ENCODE peak calls at places on chromosome 17, in five cellular contexts. X, W, Y, S and K are unnamed samples.
A peak's percentile ranks its signal among the peaks of the same experiment; 100 is the strongest.

GRCh38 chr17:57723427-57724037 is 21.6 kb downstream of the CCDC182 start:
- DNase-seq in Y (no peak), W (no peak), S (no peak), X (no peak), K (no peak)

GRCh38 chr17:46823657-46824056 is 5.2 kb upstream of the WNT3 start:
- DNase-seq in Y (no peak), W (no peak), S (no peak), X (no peak), K (no peak)

GRCh38 chr17:74569392-74570003 is 2.2 kb upstream of the CD300H start:
- DNase-seq in Y (no peak), X (peak; percentile 81), S (peak; percentile 64), W (no peak), K (peak; percentile 60)

GRCh38 chr17:67151717-67152116 is 93.3 kb downstream of the HELZ start:
- DNase-seq in Y (no peak), X (no peak), W (no peak), S (peak; percentile 7), K (no peak)

GRCh38 chr17:57880086-57880456 is 30.2 kb upstream of the MRPS23 start:
- DNase-seq in Y (no peak), W (no peak), X (no peak), S (peak; percentile 76), K (no peak)

GRCh38 chr17:38464251-38464722 is 36.0 kb downstream of the ARHGAP23 start:
- DNase-seq in S (no peak), W (no peak), X (no peak), Y (no peak), K (no peak)

GRCh38 chr17:45429338-45430005 is 3.2 kb downstream of the ARHGAP27 start:
- DNase-seq in S (peak; percentile 40), Y (peak; percentile 77), X (peak; percentile 28), W (no peak), K (peak; percentile 79)

GRCh38 chr17:3751836-3752235 is 28.1 kb downstream of the HASPIN start:
- DNase-seq in S (no peak), X (no peak), Y (no peak), W (no peak), K (no peak)

GRCh38 chr17:58507123-58507634 is 7.3 kb downstream of the MTMR4 start:
- DNase-seq in S (peak; percentile 98), X (no peak), Y (no peak), W (no peak), K (no peak)

GRCh38 chr17:36652716-36653115 is 51.3 kb downstream of the MRM1 start:
- DNase-seq in S (peak; percentile 11), Y (no peak), W (no peak), X (no peak), K (no peak)

GRCh38 chr17:44198721-44199552 is 747 bp downstream of the ATXN7L3 start:
- DNase-seq in S (peak; percentile 46), W (peak; percentile 65), X (peak; percentile 61), Y (peak; percentile 74), K (peak; percentile 80)

GRCh38 chr17:19262650-19263620 is 25.8 kb downstream of the EPN2 start:
- DNase-seq in X (peak; percentile 89), S (peak; percentile 52), W (no peak), Y (no peak), K (no peak)

GRCh38 chr17:69858460-69858859 is 216.6 kb upstream of the KCNJ16 start:
- DNase-seq in Y (no peak), X (no peak), W (no peak), S (no peak), K (no peak)

GRCh38 chr17:10198509-10199249 is at the start of gene GAS7:
- DNase-seq in X (peak; percentile 60), W (peak; percentile 66), Y (peak; percentile 89), S (peak; percentile 63), K (peak; percentile 86)

GRCh38 chr17:73841431-73842060 is 197.3 kb upstream of the SDK2 start:
- DNase-seq in Y (peak; percentile 59), X (no peak), W (peak; percentile 29), S (no peak), K (peak; percentile 76)

GRCh38 chr17:75612906-75613626 is 20.2 kb upstream of the SMIM5 start:
- DNase-seq in W (no peak), S (no peak), Y (no peak), X (no peak), K (no peak)

GRCh38 chr17:49318438-49318965 is 43.5 kb downstream of the ZNF652 start:
- DNase-seq in W (no peak), S (no peak), X (no peak), Y (no peak), K (no peak)

GRCh38 chr17:48192321-48192731 is 84.8 kb downstream of the SNX11 start:
- DNase-seq in Y (no peak), W (no peak), X (no peak), S (no peak), K (peak; percentile 50)

GRCh38 chr17:77908501-77908900 is 50.0 kb upstream of the TNRC6C start:
- DNase-seq in Y (no peak), W (no peak), X (no peak), S (no peak), K (no peak)

GRCh38 chr17:49913226-49914095 is 55.5 kb upstream of the DLX4 start:
- DNase-seq in S (peak; percentile 91), Y (no peak), W (no peak), X (peak; percentile 4), K (no peak)

GRCh38 chr17:13099906-13100305 is 82.1 kb upstream of the ELAC2 start:
- DNase-seq in X (no peak), Y (no peak), S (no peak), W (no peak), K (no peak)

GRCh38 chr17:51059781-51060180 is 60.9 kb downstream of the SPAG9 start:
- DNase-seq in X (peak; percentile 23), W (no peak), S (peak; percentile 87), Y (no peak), K (no peak)

GRCh38 chr17:9233271-9233599 is 211.9 kb downstream of the NTN1 start:
- DNase-seq in S (no peak), W (no peak), Y (no peak), X (no peak), K (no peak)

GRCh38 chr17:14559720-14560119 is 258.8 kb downstream of the HS3ST3B1 start:
- DNase-seq in Y (no peak), W (no peak), X (no peak), S (no peak), K (no peak)

GRCh38 chr17:15180121-15180561 is 85.0 kb downstream of the PMP22 start:
- DNase-seq in Y (peak; percentile 52), X (no peak), S (no peak), W (no peak), K (peak; percentile 88)

GRCh38 chr17:50557265-50558029 is 3.1 kb upstream of the CACNA1G start:
- DNase-seq in Y (no peak), W (no peak), X (no peak), S (no peak), K (no peak)

GRCh38 chr17:49055181-49055927 is 58.2 kb downstream of the IGF2BP1 start:
- DNase-seq in S (no peak), Y (no peak), X (no peak), W (no peak), K (peak; percentile 55)

GRCh38 chr17:5019475-5019956 is 15.7 kb downstream of the SLC52A1 start:
- DNase-seq in S (no peak), Y (no peak), X (no peak), W (no peak), K (no peak)
- H2BK12ac ChIP-seq in S (no peak overlapping the region), Y (no peak overlapping the region), X (no peak overlapping the region), W (no peak overlapping the region), K (no peak overlapping the region)

GRCh38 chr17:30477083-30477757 is at the start of gene GOSR1:
- DNase-seq in W (peak; percentile 91), X (peak; percentile 96), Y (peak; percentile 92), S (peak; percentile 99), K (peak; percentile 97)

GRCh38 chr17:30472238-30472890 is 4.8 kb upstream of the GOSR1 start:
- DNase-seq in X (no peak), S (no peak), Y (no peak), W (no peak), K (no peak)

GRCh38 chr17:30476726-30477082 is 504 bp upstream of the GOSR1 start:
- DNase-seq in X (no peak), S (peak; percentile 11), W (peak; percentile 8), Y (peak; percentile 51), K (no peak)

GRCh38 chr17:30477758-30478115 is 529 bp downstream of the GOSR1 start:
- DNase-seq in X (peak; percentile 78), S (peak; percentile 52), Y (no peak), W (no peak), K (no peak)

DNA sequence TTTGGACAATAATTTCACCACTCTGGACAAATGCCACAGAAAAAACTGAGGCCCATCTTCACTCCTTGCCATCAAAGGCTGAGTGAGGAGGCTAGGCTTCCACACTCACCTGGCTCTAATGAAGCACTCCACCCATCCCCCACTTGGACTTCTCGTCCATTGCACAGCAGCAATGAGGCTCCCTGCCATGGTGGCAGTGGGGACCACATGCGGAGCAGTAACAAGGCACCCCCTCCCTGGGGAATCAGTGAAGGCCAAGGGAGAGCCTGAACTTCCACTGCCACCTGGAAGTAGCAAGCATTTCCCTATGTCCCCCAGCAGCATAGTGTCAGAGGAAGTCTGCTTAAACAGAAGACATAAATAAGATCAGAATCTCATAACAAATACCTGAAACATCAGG is 2.0 kb upstream of the GOSR1 start:
- DNase-seq in S (no peak), Y (no peak), X (no peak), W (no peak), K (no peak)
- H4K8ac ChIP-seq in S (peak overlapping the region; percentile 29), Y (no peak overlapping the region), X (no peak overlapping the region), W (no peak overlapping the region), K (no peak overlapping the region)

DNA sequence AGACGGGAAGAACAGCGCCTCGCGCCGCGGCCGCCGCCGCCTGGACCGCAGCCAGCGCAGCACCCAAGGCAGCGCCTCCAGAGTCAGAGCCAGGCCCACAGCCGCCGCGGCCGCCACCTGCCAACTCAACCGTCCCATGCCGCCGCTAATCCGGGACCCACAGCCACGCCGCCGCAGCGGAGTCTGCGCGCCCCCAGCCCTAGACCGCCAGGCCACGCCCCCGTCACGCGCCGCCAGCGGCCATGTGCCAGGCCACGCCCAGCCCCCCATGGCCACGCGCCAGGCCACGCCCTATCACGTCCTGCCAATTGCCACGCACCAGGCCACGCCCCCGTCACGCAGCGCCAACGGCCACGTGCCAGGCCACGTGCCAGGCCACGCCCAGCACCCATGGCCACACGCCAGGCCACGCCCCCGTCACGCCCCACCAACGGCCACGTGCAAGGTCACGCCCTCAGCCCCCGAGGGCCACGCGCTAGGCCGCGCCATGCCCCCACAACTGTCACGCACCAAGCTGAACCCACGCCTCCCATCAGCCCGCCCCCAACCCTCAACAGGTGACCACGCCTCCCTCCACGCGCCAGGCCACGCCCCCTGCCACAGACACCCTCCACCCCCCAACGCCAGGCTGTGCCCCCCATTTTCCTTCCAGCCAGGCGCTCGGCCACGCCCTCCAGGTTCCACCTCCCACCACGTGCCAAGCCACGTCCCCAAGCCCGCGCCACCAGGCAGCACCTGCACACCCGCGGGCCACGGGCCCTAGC is at the start of gene PLD6:
- DNase-seq in X (no peak), Y (no peak), S (peak; percentile 65), W (no peak), K (peak; percentile 47)
- H2BK12ac ChIP-seq in X (no peak within 1 kb of the TSS), Y (no peak within 1 kb of the TSS), S (no peak within 1 kb of the TSS), W (peak within 1 kb of the TSS; percentile 75), K (no peak within 1 kb of the TSS)

DNA sequence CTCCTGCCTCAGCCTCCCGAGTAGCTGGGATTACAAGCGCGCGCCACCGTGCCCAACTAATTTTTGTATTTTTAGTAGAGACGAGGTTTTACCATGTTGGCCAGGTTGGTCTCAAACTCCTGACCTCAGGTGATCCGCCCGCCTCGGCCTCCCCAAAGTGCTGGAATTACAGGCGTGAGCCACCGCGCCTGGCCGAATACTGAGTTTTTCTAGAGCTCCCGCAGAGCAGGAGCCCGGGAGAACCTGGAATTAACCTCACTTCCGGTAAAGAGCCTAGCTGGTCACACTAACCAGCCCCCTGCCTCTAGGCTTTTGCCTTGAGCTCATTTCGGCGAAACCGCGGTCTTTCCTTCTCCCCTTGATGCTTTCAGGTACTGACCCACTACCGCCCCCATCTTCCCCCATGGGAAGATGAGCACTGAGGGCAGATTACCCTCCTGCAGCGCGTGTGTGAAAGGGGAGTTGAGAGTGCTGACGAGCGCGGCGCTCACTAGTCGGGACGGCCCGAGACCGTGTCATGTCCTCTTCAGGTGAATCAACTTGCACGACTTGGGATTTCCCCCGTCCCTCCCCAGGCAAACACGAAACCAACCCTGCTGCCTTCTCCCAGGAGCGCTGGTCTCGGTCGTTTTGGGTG is 743 bp upstream of the NEK8 start:
- DNase-seq in Y (peak; percentile 81), W (peak; percentile 75), S (peak; percentile 89), X (peak; percentile 88), K (peak; percentile 95)
- H4K8ac ChIP-seq in Y (peak overlapping the region; percentile 97), W (no peak overlapping the region), S (peak overlapping the region; percentile 92), X (peak overlapping the region; percentile 5), K (no peak overlapping the region)